ENCODE peak calls at places on chromosome 13, in five cellular contexts. T is T-helper 17 cell, S is Right ventricle myocardium inferior, E is PC-3, W is pancreas. X is an unnamed sample.

GRCh38 chr13:32471187-32471922 is 43.4 kb upstream of the N4BP2L1 start:
- ATAC-seq in T (no peak), S (peak), W (peak), E (no peak), X (peak)

GRCh38 chr13:113841355-113841653 is 22.6 kb downstream of the GAS6 start:
- ATAC-seq in S (no peak), E (no peak), W (no peak), T (peak), X (no peak)

GRCh38 chr13:42959615-42960014 is 32.4 kb downstream of the EPSTI1 start:
- ATAC-seq in W (no peak), S (no peak), E (no peak), T (no peak), X (no peak)

GRCh38 chr13:110812111-110812868 is 98.8 kb downstream of the ING1 start:
- ATAC-seq in W (peak), S (no peak), E (no peak), T (peak), X (no peak)

GRCh38 chr13:21735621-21736401 is 64.9 kb downstream of the FGF9 start:
- ATAC-seq in S (peak), W (peak), T (no peak), E (no peak), X (no peak)

GRCh38 chr13:63840551-63841421 is 2425.1 kb upstream of the PCDH20 start:
- ATAC-seq in S (no peak), T (no peak), W (no peak), E (no peak), X (no peak)

GRCh38 chr13:113169277-113170272 is 11.1 kb downstream of the PROZ start:
- ATAC-seq in E (no peak), S (peak), T (no peak), W (no peak), X (no peak)

GRCh38 chr13:49454388-49455015 is 10.4 kb downstream of the SETDB2 start:
- ATAC-seq in E (no peak), S (no peak), T (peak), W (no peak), X (no peak)

GRCh38 chr13:60061737-60062136 is 102.0 kb downstream of the DIAPH3 start:
- ATAC-seq in E (no peak), T (no peak), W (no peak), S (no peak), X (no peak)

GRCh38 chr13:113110852-113111315 is 5.3 kb downstream of the F7 start:
- ATAC-seq in T (peak), E (no peak), S (no peak), W (no peak), X (no peak)

GRCh38 chr13:51858433-51859247 is 3.1 kb upstream of the CCDC70 start:
- ATAC-seq in E (peak), T (no peak), S (no peak), W (no peak), X (no peak)

GRCh38 chr13:86841264-86841663 is 829.9 kb upstream of the SLITRK5 start:
- ATAC-seq in S (no peak), E (no peak), T (no peak), W (no peak), X (no peak)

GRCh38 chr13:51339952-51340732 is 651 bp downstream of the SERPINE3 start:
- ATAC-seq in W (no peak), E (peak), T (no peak), S (no peak), X (no peak)

GRCh38 chr13:114174529-114174941 is 4.5 kb upstream of the CFAP97D2 start:
- ATAC-seq in W (no peak), E (no peak), T (peak), S (no peak), X (no peak)

GRCh38 chr13:57641071-57641470 is 9.5 kb downstream of the PCDH17 start:
- ATAC-seq in E (no peak), S (no peak), T (no peak), W (no peak), X (no peak)

GRCh38 chr13:47420012-47420411 is 523.2 kb upstream of the HTR2A start:
- ATAC-seq in W (no peak), T (no peak), S (peak), E (no peak), X (no peak)

GRCh38 chr13:36310417-36311108 is 12.9 kb upstream of the CCDC169 start:
- ATAC-seq in S (no peak), E (no peak), T (no peak), W (no peak), X (no peak)

GRCh38 chr13:59531571-59532091 is 632.1 kb downstream of the DIAPH3 start:
- ATAC-seq in E (peak), W (peak), T (peak), S (peak), X (peak)

X was measured in esophagus mucosa.